ENCODE peak calls at places on chromosomes 12 and 14, in nine cellular contexts. W, X, N, R, J, U, C, H and G are unnamed samples. For H3K36me3, the result is how much of the 10 kb centered on the place peaks cover.

GRCh38 chr14:65290830-65291229 is 121.7 kb upstream of the FUT8 start:
- DNase-seq in W (no peak), X (no peak), N (no peak), R (no peak), J (peak), U (no peak), C (no peak), H (no peak), G (peak)

GRCh38 chr12:53938276-53939140 is at the start of gene HOXC13:
- DNase-seq in W (no peak), X (peak), N (no peak), R (peak), J (peak), U (no peak), C (no peak), H (peak), G (peak)

GRCh38 chr12:7072024-7072423 is 11.5 kb downstream of the C1S start:
- DNase-seq in W (no peak), X (no peak), N (no peak), R (no peak), J (no peak), U (no peak), C (no peak), H (no peak), G (no peak)

GRCh38 chr12:79547044-79547734 is 143.6 kb downstream of the PAWR start:
- DNase-seq in W (no peak), X (peak), N (no peak), R (no peak), J (peak), U (peak), C (no peak), H (peak), G (peak)

GRCh38 chr12:111438501-111438900 is 32.8 kb downstream of the SH2B3 start:
- DNase-seq in W (peak), X (no peak), N (peak), R (no peak), J (peak), U (peak), C (no peak), H (no peak), G (peak)

GRCh38 chr12:75984577-75985182 is 46.9 kb downstream of the PHLDA1 start:
- DNase-seq in W (no peak), X (no peak), N (no peak), R (no peak), J (no peak), U (no peak), C (no peak), H (no peak), G (no peak)

GRCh38 chr12:119668315-119668651 is 350 bp downstream of the PRKAB1 start:
- DNase-seq in W (no peak), X (no peak), N (no peak), R (no peak), J (no peak), U (no peak), C (no peak), H (no peak), G (no peak)

GRCh38 chr14:75495882-75496281 is 26.4 kb upstream of the BATF start:
- DNase-seq in W (no peak), X (no peak), N (no peak), R (no peak), J (peak), U (no peak), C (no peak), H (no peak), G (peak)

GRCh38 chr12:3241621-3242020 is 164.4 kb downstream of the TSPAN9 start:
- DNase-seq in W (no peak), X (no peak), N (no peak), R (no peak), J (no peak), U (no peak), C (no peak), H (no peak), G (no peak)

GRCh38 chr12:52581481-52581880 is 7.8 kb upstream of the KRT74 start:
- DNase-seq in W (no peak), X (no peak), N (no peak), R (no peak), J (peak), U (no peak), C (peak), H (no peak), G (no peak)

GRCh38 chr12:130981947-130982346 is 28.2 kb downstream of the ADGRD1 start:
- DNase-seq in W (no peak), X (no peak), N (no peak), R (no peak), J (no peak), U (no peak), C (peak), H (no peak), G (no peak)

GRCh38 chr12:131852551-131853299 is 24.5 kb downstream of the MMP17 start:
- DNase-seq in W (no peak), X (no peak), N (no peak), R (no peak), J (peak), U (no peak), C (no peak), H (no peak), G (no peak)

GRCh38 chr12:89280833-89281533 is 71.3 kb downstream of the DUSP6 start:
- DNase-seq in W (no peak), X (no peak), N (peak), R (no peak), J (peak), U (no peak), C (no peak), H (no peak), G (peak)

GRCh38 chr14:61545716-61546455 is 149.4 kb upstream of the HIF1A start:
- DNase-seq in W (no peak), X (no peak), N (no peak), R (no peak), J (no peak), U (no peak), C (no peak), H (no peak), G (no peak)

GRCh38 chr14:61542848-61543790 is 152.2 kb upstream of the HIF1A start:
- DNase-seq in W (no peak), X (no peak), N (no peak), R (no peak), J (peak), U (no peak), C (no peak), H (no peak), G (no peak)

GRCh38 chr14:61540931-61541330 is 154.4 kb upstream of the HIF1A start:
- DNase-seq in W (no peak), X (no peak), N (no peak), R (no peak), J (no peak), U (no peak), C (no peak), H (no peak), G (no peak)

GRCh38 chr14:61544448-61545202 is 150.7 kb upstream of the HIF1A start:
- DNase-seq in W (no peak), X (no peak), N (no peak), R (no peak), J (no peak), U (no peak), C (no peak), H (no peak), G (no peak)

GRCh38 chr14:61543946-61544345 is 151.4 kb upstream of the HIF1A start:
- DNase-seq in W (no peak), X (no peak), N (no peak), R (no peak), J (no peak), U (no peak), C (no peak), H (no peak), G (no peak)
- H3K27ac ChIP-seq in W (peak), X (no peak), N (no peak), R (no peak), J (no peak), U (peak), C (peak), H (no peak), G (no peak)

GRCh38 chr14:76808990-76809389 is 3.7 kb downstream of the ANGEL1 start:
- DNase-seq in W (no peak), X (no peak), N (no peak), R (no peak), J (no peak), U (no peak), C (no peak), H (no peak), G (no peak)

GRCh38 chr14:76810525-76810924 is 2.2 kb downstream of the ANGEL1 start:
- DNase-seq in W (no peak), X (no peak), N (no peak), R (no peak), J (no peak), U (no peak), C (no peak), H (no peak), G (no peak)

GRCh38 chr14:76805245-76805644 is 7.4 kb downstream of the ANGEL1 start:
- DNase-seq in W (no peak), X (no peak), N (no peak), R (no peak), J (no peak), U (no peak), C (no peak), H (no peak), G (no peak)

GRCh38 chr14:76810953-76811400 is 1.7 kb downstream of the ANGEL1 start:
- DNase-seq in W (no peak), X (peak), N (peak), R (no peak), J (peak), U (peak), C (no peak), H (no peak), G (no peak)

DNA sequence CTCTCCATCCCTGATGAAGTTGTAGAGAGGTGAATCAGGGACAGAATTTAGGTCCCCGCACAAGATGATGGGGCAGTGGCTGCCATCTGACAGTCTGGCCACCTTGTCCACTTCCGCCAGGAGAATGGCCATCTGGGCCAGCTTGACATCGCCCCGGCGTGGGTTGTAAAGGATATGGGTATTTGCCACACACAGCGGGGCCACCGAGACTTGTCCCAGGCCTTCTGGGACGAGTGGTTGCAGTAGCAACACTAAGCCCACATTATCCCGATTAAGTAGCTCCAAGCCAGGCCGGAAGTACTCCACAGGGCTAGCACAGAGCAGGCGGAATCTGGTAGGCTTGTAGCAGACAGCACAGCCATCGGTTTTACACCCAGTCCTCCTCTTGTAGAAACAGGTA is 6.2 kb downstream of the ANGEL1 start:
- DNase-seq in W (no peak), X (no peak), N (no peak), R (no peak), J (no peak), U (no peak), C (no peak), H (no peak), G (no peak)
- H3K36me3 ChIP-seq in W (under half), X (under half), N (half or more), R (under half), J (under half), U (under half), C (half or more), H (under half), G (under half)

GRCh38 chr12:20599757-20600156 is 95.4 kb upstream of the SLCO1C1 start:
- DNase-seq in W (no peak), X (no peak), N (no peak), R (no peak), J (no peak), U (no peak), C (no peak), H (no peak), G (no peak)

GRCh38 chr12:20601668-20602280 is 93.4 kb upstream of the SLCO1C1 start:
- DNase-seq in W (no peak), X (no peak), N (no peak), R (no peak), J (peak), U (no peak), C (no peak), H (no peak), G (peak)

GRCh38 chr12:20602671-20603402 is 92.3 kb upstream of the SLCO1C1 start:
- DNase-seq in W (no peak), X (no peak), N (no peak), R (no peak), J (peak), U (no peak), C (no peak), H (no peak), G (no peak)

GRCh38 chr12:20604408-20604807 is 90.7 kb upstream of the SLCO1C1 start:
- DNase-seq in W (no peak), X (no peak), N (no peak), R (no peak), J (no peak), U (no peak), C (no peak), H (no peak), G (no peak)
- H3K27ac ChIP-seq in W (no peak), X (no peak), N (no peak), R (no peak), J (no peak), U (peak), C (peak), H (no peak), G (no peak)

GRCh38 chr12:57370084-57370483 is 60.8 kb downstream of the R3HDM2 start:
- DNase-seq in W (no peak), X (no peak), N (no peak), R (no peak), J (no peak), U (no peak), C (no peak), H (no peak), G (no peak)

GRCh38 chr12:57369202-57369601 is 61.6 kb downstream of the R3HDM2 start:
- DNase-seq in W (no peak), X (no peak), N (no peak), R (no peak), J (no peak), U (no peak), C (no peak), H (no peak), G (no peak)

GRCh38 chr12:57368349-57369095 is 62.3 kb downstream of the R3HDM2 start:
- DNase-seq in W (no peak), X (peak), N (no peak), R (no peak), J (peak), U (peak), C (no peak), H (no peak), G (no peak)

GRCh38 chr12:57367121-57367520 is 63.7 kb downstream of the R3HDM2 start:
- DNase-seq in W (no peak), X (no peak), N (no peak), R (no peak), J (no peak), U (no peak), C (no peak), H (no peak), G (no peak)

GRCh38 chr12:57366315-57366714 is 64.5 kb downstream of the R3HDM2 start:
- DNase-seq in W (no peak), X (no peak), N (no peak), R (no peak), J (no peak), U (no peak), C (no peak), H (no peak), G (no peak)
- H3K36me3 ChIP-seq in W (under half), X (under half), N (under half), R (under half), J (under half), U (under half), C (under half), H (under half), G (under half)

GRCh38 chr12:116053479-116054195 is 223.9 kb downstream of the MED13L start:
- DNase-seq in W (no peak), X (peak), N (no peak), R (peak), J (peak), U (peak), C (peak), H (no peak), G (no peak)
- H3K27ac ChIP-seq in W (no peak), X (no peak), N (no peak), R (peak), J (peak), U (peak), C (peak), H (no peak), G (no peak)

GRCh38 chr12:56321027-56321426 is 5.2 kb upstream of the CNPY2 start:
- DNase-seq in W (no peak), X (no peak), N (no peak), R (no peak), J (no peak), U (no peak), C (no peak), H (no peak), G (no peak)
- H3K36me3 ChIP-seq in W (under half), X (under half), N (under half), R (under half), J (under half), U (under half), C (half or more), H (under half), G (under half)

DNA sequence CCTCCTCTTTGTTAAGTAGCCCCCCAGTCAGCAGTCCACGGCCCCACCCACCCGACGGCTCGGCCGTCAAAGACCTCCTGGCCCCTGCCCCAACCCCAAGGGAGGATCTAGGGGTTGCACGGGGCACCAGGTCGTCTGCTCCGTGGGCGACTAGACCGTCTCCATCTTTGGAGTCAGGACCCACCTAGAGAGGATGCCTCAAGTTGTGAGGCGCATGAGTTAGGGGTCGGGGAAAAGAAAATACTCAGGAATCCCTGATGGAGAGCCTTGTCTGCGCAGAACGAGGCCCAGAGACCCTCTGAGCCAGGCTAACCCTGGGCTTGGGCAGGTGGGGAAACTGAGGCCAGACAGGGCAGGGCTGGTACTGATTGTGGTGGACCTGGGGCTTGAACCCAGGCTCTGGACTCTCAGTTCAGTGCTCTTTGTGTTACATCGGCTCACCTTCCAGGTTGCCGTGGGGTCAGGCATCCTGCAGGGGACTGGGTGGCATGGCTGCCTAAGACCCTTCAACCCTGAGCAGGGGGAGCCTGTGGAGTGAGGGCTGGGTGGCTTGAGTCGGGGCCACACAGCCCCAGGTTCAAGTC is 838 bp downstream of the OTUB2 start:
- DNase-seq in W (no peak), X (no peak), N (no peak), R (peak), J (no peak), U (no peak), C (no peak), H (no peak), G (no peak)
- H3K27ac ChIP-seq in W (no peak), X (no peak), N (no peak), R (no peak), J (no peak), U (no peak), C (no peak), H (no peak), G (no peak)

GRCh38 chr12:57219205-57219992 is 2.8 kb downstream of the NXPH4 start:
- DNase-seq in W (no peak), X (no peak), N (no peak), R (no peak), J (no peak), U (no peak), C (no peak), H (no peak), G (no peak)

GRCh38 chr12:57222286-57223190 is 5.9 kb downstream of the NXPH4 start:
- DNase-seq in W (no peak), X (no peak), N (no peak), R (no peak), J (no peak), U (no peak), C (no peak), H (no peak), G (no peak)

GRCh38 chr12:57219993-57220728 is 3.6 kb downstream of the NXPH4 start:
- DNase-seq in W (no peak), X (no peak), N (no peak), R (no peak), J (no peak), U (no peak), C (no peak), H (no peak), G (no peak)

GRCh38 chr12:57220770-57221168 is 4.2 kb downstream of the NXPH4 start:
- DNase-seq in W (no peak), X (no peak), N (no peak), R (no peak), J (no peak), U (no peak), C (no peak), H (no peak), G (no peak)

DNA sequence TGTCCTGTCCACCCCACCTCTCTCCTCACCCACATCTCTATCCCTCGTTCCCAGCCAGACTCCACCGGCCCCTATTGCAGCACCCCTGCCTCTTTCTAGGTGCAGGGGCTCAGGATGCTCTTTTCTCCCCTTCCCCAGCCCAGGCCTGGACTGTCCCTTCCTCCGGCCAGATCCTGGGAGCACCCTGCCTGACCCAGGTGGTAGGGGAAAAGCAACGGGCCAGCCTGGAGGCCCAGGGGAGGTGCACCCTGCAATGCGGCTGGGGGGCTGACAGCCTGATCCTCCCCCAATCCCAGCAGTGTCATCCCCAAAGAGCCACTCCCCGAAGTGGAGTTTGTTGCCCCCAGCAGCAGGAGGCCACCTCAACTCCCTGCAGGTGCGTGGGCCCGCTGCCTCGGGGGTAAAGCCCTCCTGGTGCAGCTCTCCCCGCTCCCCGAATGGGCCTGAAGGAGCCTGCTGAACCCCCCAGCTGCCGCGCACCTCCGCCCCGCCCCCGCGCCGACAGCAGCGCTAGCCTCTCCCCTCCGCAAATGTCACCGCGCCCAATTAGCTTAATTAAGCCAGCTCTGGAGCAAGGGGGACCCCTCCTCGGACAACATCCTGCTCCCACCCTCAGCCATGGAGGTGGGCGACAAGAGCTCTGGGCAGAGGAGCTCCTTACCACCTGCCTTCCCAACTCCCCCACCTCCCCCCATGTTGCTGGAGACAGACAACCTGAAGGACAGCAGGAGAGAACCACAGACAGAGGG is 4.7 kb downstream of the NXPH4 start:
- DNase-seq in W (no peak), X (no peak), N (no peak), R (no peak), J (no peak), U (no peak), C (no peak), H (no peak), G (no peak)
- H3K36me3 ChIP-seq in W (under half), X (under half), N (under half), R (under half), J (under half), U (under half), C (under half), H (under half), G (under half)

GRCh38 chr14:23146980-23147379 is 27.9 kb upstream of the CEBPE start:
- DNase-seq in W (no peak), X (no peak), N (no peak), R (no peak), J (no peak), U (no peak), C (no peak), H (no peak), G (no peak)
- H3K27ac ChIP-seq in W (no peak), X (no peak), N (no peak), R (no peak), J (no peak), U (peak), C (peak), H (no peak), G (no peak)